ENCODE peak calls at places on chromosomes 16 and 17, in seven cellular contexts. G, D, T, B, I, R and K are unnamed samples.

GRCh38 chr16:58187092-58187491 is 10.8 kb downstream of the CSNK2A2 start:
- DNase-seq in D (no peak), G (no peak), R (no peak), T (no peak), B (no peak), I (peak; percentile 14), K (no peak)

GRCh38 chr17:39671651-39672521 is 3.6 kb downstream of the PNMT start:
- DNase-seq in B (peak; percentile 80), R (peak; percentile 15), D (no peak), I (peak; percentile 54), T (peak; percentile 62), G (peak; percentile 52), K (no peak)

GRCh38 chr17:77383613-77384608 is 243.1 kb downstream of the SEC14L1 start:
- DNase-seq in T (peak; percentile 71), G (no peak), D (peak; percentile 66), B (no peak), R (peak; percentile 59), I (no peak), K (no peak)

GRCh38 chr16:57986196-57986595 is 14.3 kb downstream of the ZNF319 start:
- DNase-seq in R (no peak), G (no peak), B (no peak), I (no peak), D (no peak), T (no peak), K (peak; percentile 5)

GRCh38 chr16:89633064-89633631 is 19.7 kb downstream of the DPEP1 start:
- DNase-seq in D (no peak), R (peak; percentile 85), G (no peak), B (no peak), T (no peak), I (no peak), K (no peak)

GRCh38 chr17:80761421-80761871 is 216.8 kb downstream of the RPTOR start:
- DNase-seq in I (peak; percentile 61), G (no peak), B (no peak), R (peak; percentile 75), T (no peak), D (no peak), K (no peak)

GRCh38 chr17:77863814-77864161 is 94.7 kb upstream of the TNRC6C start:
- DNase-seq in G (no peak), D (no peak), B (no peak), R (no peak), T (no peak), I (peak; percentile 42), K (peak; percentile 87)

GRCh38 chr17:7043544-7044268 is at the start of gene SLC16A11:
- DNase-seq in B (peak; percentile 41), T (no peak), D (peak; percentile 81), R (no peak), G (no peak), I (peak; percentile 61), K (no peak)

GRCh38 chr16:22313141-22313781 is 16.1 kb downstream of the POLR3E start:
- DNase-seq in R (no peak), G (no peak), I (no peak), T (no peak), B (no peak), D (no peak), K (no peak)

GRCh38 chr16:86391987-86392386 is 118.3 kb upstream of the FOXF1 start:
- DNase-seq in T (no peak), D (no peak), R (peak; percentile 30), B (no peak), G (no peak), I (peak; percentile 47), K (no peak)

GRCh38 chr16:7744546-7745294 is 412.1 kb downstream of the RBFOX1 start:
- DNase-seq in R (no peak), T (no peak), B (no peak), D (no peak), G (no peak), I (no peak), K (no peak)

GRCh38 chr17:82984751-82985435 is 94.5 kb upstream of the METRNL start:
- DNase-seq in I (no peak), R (peak; percentile 42), T (no peak), G (no peak), B (no peak), D (no peak), K (no peak)

GRCh38 chr17:57938061-57938502 is 17.1 kb downstream of the CUEDC1 start:
- DNase-seq in R (no peak), B (no peak), D (no peak), T (no peak), I (no peak), G (no peak), K (no peak)

GRCh38 chr17:64455993-64456885 is 7.3 kb downstream of the MILR1 start:
- DNase-seq in B (no peak), G (peak; percentile 89), D (no peak), T (no peak), I (no peak), R (no peak), K (no peak)

DNA sequence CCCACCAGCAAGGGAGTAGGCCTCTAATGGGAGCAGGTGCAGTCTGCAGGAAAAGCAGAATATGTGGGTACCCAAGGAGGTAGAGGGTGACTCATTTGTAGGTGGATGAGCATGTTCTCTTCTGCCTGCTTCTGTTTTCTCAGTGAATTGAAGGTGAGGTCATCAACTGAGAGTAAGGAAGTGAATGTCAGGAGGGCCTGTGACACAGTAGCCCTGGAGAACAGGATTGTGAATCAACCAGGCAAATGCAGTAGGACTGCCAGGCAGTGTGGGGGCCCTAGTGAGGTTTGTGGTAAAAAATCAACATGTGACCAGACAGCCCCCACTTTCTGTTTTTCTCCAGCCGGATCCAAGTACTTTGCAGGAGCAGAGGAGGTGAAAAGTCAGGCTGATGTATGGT is 150.5 kb upstream of the SOX9 start:
- DNase-seq in T (no peak), G (no peak), D (no peak), B (no peak), R (peak; percentile 98), I (no peak), K (no peak)
- TF ChIP-seq CTCF in T (no peak), G (no peak), D (no peak), B (no peak), R (peak; percentile 13), I (no peak), K (no peak)

GRCh38 chr17:15263680-15264079 is 1.4 kb downstream of the PMP22 start:
- DNase-seq in T (no peak), B (no peak), I (no peak), G (no peak), D (no peak), R (no peak), K (no peak)

GRCh38 chr17:15262291-15263205 is 2.6 kb downstream of the PMP22 start:
- DNase-seq in R (peak; percentile 72), B (peak; percentile 57), I (peak; percentile 89), T (peak; percentile 95), G (no peak), D (peak; percentile 85), K (no peak)

GRCh38 chr17:15264542-15264941 is 584 bp downstream of the PMP22 start:
- DNase-seq in T (peak; percentile 93), I (no peak), G (no peak), D (peak; percentile 72), B (no peak), R (no peak), K (no peak)

GRCh38 chr17:15261818-15262290 is 3.3 kb downstream of the PMP22 start:
- DNase-seq in T (peak; percentile 45), I (peak; percentile 27), G (no peak), D (no peak), R (peak; percentile 40), B (peak; percentile 22), K (no peak)

GRCh38 chr17:15263206-15263579 is 1.9 kb downstream of the PMP22 start:
- DNase-seq in D (peak; percentile 71), R (peak; percentile 32), G (no peak), T (peak; percentile 96), I (peak; percentile 92), B (peak; percentile 57), K (no peak)
- TF ChIP-seq CTCF in D (no peak), R (no peak), G (no peak), T (no peak), I (no peak), B (no peak), K (peak; percentile 2)

GRCh38 chr17:50035421-50035879 is 20.5 kb upstream of the ITGA3 start:
- DNase-seq in B (no peak), D (no peak), T (no peak), I (no peak), R (no peak), G (no peak), K (peak; percentile 59)
- TF ChIP-seq CTCF in B (no peak), D (peak; percentile 12), T (no peak), I (peak; percentile 7), R (no peak), G (no peak), K (peak; percentile 24)

GRCh38 chr16:1283296-1283695 is 26.1 kb upstream of the UBE2I start:
- DNase-seq in T (no peak), I (no peak), G (no peak), D (no peak), B (no peak), R (no peak), K (no peak)

GRCh38 chr16:1287982-1288670 is 21.3 kb upstream of the UBE2I start:
- DNase-seq in D (no peak), B (no peak), T (no peak), I (peak; percentile 38), R (no peak), G (no peak), K (no peak)

GRCh38 chr16:1286492-1287094 is 22.8 kb upstream of the UBE2I start:
- DNase-seq in D (no peak), R (no peak), T (no peak), B (no peak), I (no peak), G (no peak), K (no peak)

GRCh38 chr16:1283996-1284592 is 25.3 kb upstream of the UBE2I start:
- DNase-seq in D (no peak), I (no peak), T (no peak), G (no peak), R (no peak), B (no peak), K (no peak)

DNA sequence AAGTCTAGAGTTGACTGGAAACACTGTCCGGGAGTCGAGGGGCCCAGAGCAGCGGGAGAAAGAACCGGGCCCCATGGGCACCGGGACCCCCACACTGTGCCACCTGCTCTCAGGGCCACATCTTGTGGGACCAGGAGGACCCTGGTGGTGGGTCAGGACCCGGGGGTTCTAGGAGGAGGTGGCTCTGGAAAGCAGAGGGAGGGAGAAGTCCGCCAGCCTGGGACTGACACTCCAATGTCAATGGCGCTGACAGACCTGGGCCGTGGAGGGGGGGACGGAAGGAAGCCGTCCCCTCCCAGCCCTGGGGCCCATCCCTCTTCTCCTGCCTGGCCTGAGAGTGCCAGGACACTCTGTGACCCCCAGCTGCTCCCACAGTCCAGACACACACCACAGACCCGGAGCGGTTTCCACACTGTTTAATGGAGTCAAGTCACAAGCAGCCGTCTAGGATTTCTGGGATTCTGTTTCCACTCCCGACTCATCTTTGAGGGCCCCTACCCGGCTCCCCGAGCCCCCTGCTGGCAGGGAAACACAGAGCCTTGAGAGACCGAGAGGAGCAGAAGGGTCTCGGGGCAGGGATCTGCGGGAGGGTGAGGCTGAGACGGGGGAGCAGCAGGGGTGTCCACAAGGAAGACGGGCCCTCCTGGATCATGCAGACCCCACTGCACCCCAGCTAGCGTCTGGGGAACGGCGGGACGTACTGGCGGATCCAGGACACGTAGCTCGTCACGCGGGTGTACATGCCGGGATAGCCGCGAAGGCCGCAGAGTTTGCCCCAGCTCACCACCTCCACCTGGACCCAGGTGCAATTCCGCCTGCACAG is 23.6 kb upstream of the UBE2I start:
- DNase-seq in R (no peak), G (no peak), T (no peak), I (no peak), B (no peak), D (no peak), K (peak; percentile 81)
- TF ChIP-seq CTCF in R (no peak), G (no peak), T (no peak), I (no peak), B (no peak), D (no peak), K (peak; percentile 15)